ENCODE peak calls at places on chromosome 12, in nine cellular contexts. V, U, W, O, K, Z, L, Q and B are unnamed samples.

GRCh38 chr12:109934026-109934425 is 34.0 kb downstream of the TCHP start:
- DNase-seq in V (no peak), U (no peak), W (peak), O (no peak), K (no peak), Z (no peak), L (no peak), Q (no peak), B (no peak)

GRCh38 chr12:109612975-109613502 is 39.4 kb downstream of the MVK start:
- DNase-seq in V (no peak), U (no peak), W (no peak), O (no peak), K (no peak), Z (no peak), L (no peak), Q (peak), B (no peak)

GRCh38 chr12:105085537-105085936 is 1.3 kb upstream of the ALDH1L2 start:
- DNase-seq in V (no peak), U (no peak), W (no peak), O (no peak), K (no peak), Z (no peak), L (no peak), Q (no peak), B (no peak)

GRCh38 chr12:105214141-105214540 is 21.8 kb downstream of the APPL2 start:
- DNase-seq in V (no peak), U (no peak), W (no peak), O (no peak), K (no peak), Z (no peak), L (no peak), Q (no peak), B (no peak)

GRCh38 chr12:1630081-1630826 is 1.2 kb downstream of the WNT5B start:
- DNase-seq in V (no peak), U (peak), W (no peak), O (no peak), K (peak), Z (peak), L (peak), Q (no peak), B (no peak)

GRCh38 chr12:99232324-99232723 is 415.2 kb upstream of the GARIN6 start:
- DNase-seq in V (no peak), U (no peak), W (no peak), O (no peak), K (no peak), Z (no peak), L (no peak), Q (no peak), B (no peak)

GRCh38 chr12:96226401-96226800 is 32.2 kb downstream of the ELK3 start:
- DNase-seq in V (no peak), U (no peak), W (no peak), O (no peak), K (no peak), Z (no peak), L (no peak), Q (no peak), B (no peak)

GRCh38 chr12:64716373-64716772 is 42.8 kb downstream of the GNS start:
- DNase-seq in V (no peak), U (no peak), W (no peak), O (no peak), K (no peak), Z (no peak), L (no peak), Q (no peak), B (no peak)

GRCh38 chr12:92398565-92399309 is 253.1 kb upstream of the BTG1 start:
- DNase-seq in V (no peak), U (no peak), W (no peak), O (peak), K (no peak), Z (no peak), L (no peak), Q (no peak), B (no peak)

GRCh38 chr12:49804821-49805220 is 23.4 kb downstream of the NCKAP5L start:
- DNase-seq in V (no peak), U (no peak), W (no peak), O (no peak), K (no peak), Z (no peak), L (no peak), Q (no peak), B (no peak)

GRCh38 chr12:116599285-116600122 is 40.3 kb downstream of the MAP1LC3B2 start:
- DNase-seq in V (peak), U (peak), W (peak), O (peak), K (peak), Z (peak), L (no peak), Q (peak), B (peak)

GRCh38 chr12:113932411-113933196 is 33.5 kb downstream of the RBM19 start:
- DNase-seq in V (no peak), U (no peak), W (no peak), O (no peak), K (no peak), Z (peak), L (no peak), Q (no peak), B (no peak)

GRCh38 chr12:97276198-97276580 is 186.4 kb upstream of the RMST start:
- DNase-seq in V (no peak), U (no peak), W (no peak), O (no peak), K (no peak), Z (no peak), L (peak), Q (no peak), B (no peak)

GRCh38 chr12:15939111-15939510 is 28.0 kb downstream of the DERA start:
- DNase-seq in V (no peak), U (no peak), W (no peak), O (no peak), K (no peak), Z (no peak), L (no peak), Q (no peak), B (no peak)

GRCh38 chr12:114401346-114402320 is 4.3 kb downstream of the TBX5 start:
- DNase-seq in V (no peak), U (no peak), W (no peak), O (no peak), K (no peak), Z (no peak), L (no peak), Q (no peak), B (no peak)

GRCh38 chr12:108597559-108598471 is at the start of gene TMEM119:
- DNase-seq in V (no peak), U (no peak), W (no peak), O (no peak), K (no peak), Z (no peak), L (no peak), Q (no peak), B (no peak)

GRCh38 chr12:26062566-26062965 is 62.3 kb downstream of the BHLHE41 start:
- DNase-seq in V (no peak), U (no peak), W (peak), O (no peak), K (no peak), Z (no peak), L (no peak), Q (no peak), B (no peak)

GRCh38 chr12:114679942-114680341 is 4.0 kb downstream of the TBX3 start:
- DNase-seq in V (no peak), U (no peak), W (no peak), O (no peak), K (no peak), Z (no peak), L (no peak), Q (no peak), B (no peak)

GRCh38 chr12:30806989-30807694 is 52.4 kb upstream of the CAPRIN2 start:
- DNase-seq in V (no peak), U (peak), W (no peak), O (peak), K (no peak), Z (peak), L (peak), Q (peak), B (no peak)

GRCh38 chr12:117044311-117044710 is 54.9 kb downstream of the TESC start:
- DNase-seq in V (no peak), U (no peak), W (no peak), O (no peak), K (no peak), Z (no peak), L (no peak), Q (no peak), B (no peak)

GRCh38 chr12:57309420-57309819 is 58.4 kb upstream of the STAC3 start:
- DNase-seq in V (no peak), U (no peak), W (no peak), O (no peak), K (no peak), Z (no peak), L (no peak), Q (no peak), B (no peak)

GRCh38 chr12:75722714-75723200 is 211.3 kb upstream of the KRR1 start:
- DNase-seq in V (peak), U (peak), W (peak), O (peak), K (peak), Z (no peak), L (no peak), Q (peak), B (no peak)

GRCh38 chr12:79560165-79560889 is 130.4 kb downstream of the PAWR start:
- DNase-seq in V (no peak), U (no peak), W (no peak), O (no peak), K (no peak), Z (no peak), L (no peak), Q (no peak), B (no peak)

GRCh38 chr12:88200029-88200428 is 57.9 kb downstream of the TMTC3 start:
- DNase-seq in V (no peak), U (no peak), W (no peak), O (no peak), K (no peak), Z (no peak), L (no peak), Q (no peak), B (no peak)